ENCODE peak calls at places on chromosomes 7 and 10, in seven cellular contexts. L, Y, J, T, B, V and Z are unnamed samples.

GRCh38 chr10:101827919-101828600 is 9.8 kb upstream of the OGA start:
- DNase-seq in Y (no peak), J (no peak), L (no peak), V (no peak), B (no peak), T (no peak), Z (no peak)

GRCh38 chr7:152504367-152504766 is 68.6 kb upstream of the KMT2C start:
- DNase-seq in T (no peak), B (no peak), L (no peak), J (no peak), V (no peak), Y (no peak), Z (no peak)

GRCh38 chr10:97542169-97543024 is 30.2 kb upstream of the ANKRD2 start:
- DNase-seq in J (peak), L (peak), Y (peak), V (peak), B (no peak), T (peak), Z (peak)

GRCh38 chr7:131738066-131738465 is 181.6 kb upstream of the PODXL start:
- DNase-seq in L (no peak), T (no peak), B (no peak), V (no peak), J (no peak), Y (no peak), Z (no peak)

GRCh38 chr10:85124592-85124991 is 796.2 kb downstream of the CCSER2 start:
- DNase-seq in V (no peak), T (no peak), Y (peak), L (peak), J (no peak), B (no peak), Z (no peak)

GRCh38 chr10:79386637-79387465 is 39.6 kb downstream of the PPIF start:
- DNase-seq in Y (peak), J (no peak), B (no peak), T (no peak), L (peak), V (no peak), Z (no peak)

GRCh38 chr10:103082683-103083082 is 110.4 kb downstream of the NT5C2 start:
- DNase-seq in V (no peak), J (no peak), B (no peak), L (no peak), T (no peak), Y (no peak), Z (no peak)

GRCh38 chr7:25093268-25093802 is 31.7 kb downstream of the CYCS start:
- DNase-seq in Y (peak), B (no peak), L (peak), J (peak), V (peak), T (peak), Z (no peak)

GRCh38 chr10:11173062-11173461 is 155.4 kb downstream of the CELF2 start:
- DNase-seq in J (no peak), Y (no peak), B (no peak), V (no peak), L (no peak), T (no peak), Z (no peak)
- H3K4me3 ChIP-seq in J (no peak), Y (no peak), B (no peak), V (no peak), L (no peak), T (no peak), Z (no peak)

GRCh38 chr10:46031648-46032532 is 1.5 kb upstream of the NCOA4 start:
- DNase-seq in B (no peak), Y (no peak), L (no peak), V (no peak), J (no peak), T (no peak), Z (no peak)
- H3K4me3 ChIP-seq in B (no peak), Y (no peak), L (no peak), V (no peak), J (no peak), T (no peak), Z (no peak)

GRCh38 chr7:50068026-50068425 is 25.0 kb downstream of the ZPBP start:
- DNase-seq in T (peak), Y (no peak), L (no peak), B (no peak), J (peak), V (no peak), Z (no peak)
- H3K4me3 ChIP-seq in T (no peak), Y (peak), L (no peak), B (no peak), J (no peak), V (no peak), Z (no peak)

DNA sequence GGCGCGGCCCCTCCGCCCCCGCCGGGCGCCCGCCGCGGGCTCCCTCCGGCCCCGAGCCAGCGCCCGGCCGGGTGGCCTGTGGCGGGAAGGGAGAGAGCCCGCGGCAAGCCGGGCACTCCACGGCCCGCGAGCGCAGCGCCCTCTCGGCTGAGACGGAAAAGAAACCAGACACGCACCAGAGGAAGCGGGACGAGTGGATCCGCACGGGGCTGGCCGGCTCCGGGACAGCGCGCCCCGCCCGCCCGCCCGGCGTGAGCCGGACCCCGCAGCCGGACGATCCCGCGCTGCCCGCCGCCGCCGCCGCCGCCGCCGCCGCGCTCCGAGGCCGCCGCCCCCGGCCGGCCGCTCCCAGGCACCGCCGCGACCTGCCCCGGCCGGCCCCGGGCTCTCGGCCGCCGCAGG is 300 bp downstream of the ARHGAP21 start:
- DNase-seq in J (peak), L (no peak), T (peak), B (no peak), Y (no peak), V (no peak), Z (no peak)
- H3K4me3 ChIP-seq in J (peak), L (peak), T (peak), B (peak), Y (peak), V (peak), Z (peak)

DNA sequence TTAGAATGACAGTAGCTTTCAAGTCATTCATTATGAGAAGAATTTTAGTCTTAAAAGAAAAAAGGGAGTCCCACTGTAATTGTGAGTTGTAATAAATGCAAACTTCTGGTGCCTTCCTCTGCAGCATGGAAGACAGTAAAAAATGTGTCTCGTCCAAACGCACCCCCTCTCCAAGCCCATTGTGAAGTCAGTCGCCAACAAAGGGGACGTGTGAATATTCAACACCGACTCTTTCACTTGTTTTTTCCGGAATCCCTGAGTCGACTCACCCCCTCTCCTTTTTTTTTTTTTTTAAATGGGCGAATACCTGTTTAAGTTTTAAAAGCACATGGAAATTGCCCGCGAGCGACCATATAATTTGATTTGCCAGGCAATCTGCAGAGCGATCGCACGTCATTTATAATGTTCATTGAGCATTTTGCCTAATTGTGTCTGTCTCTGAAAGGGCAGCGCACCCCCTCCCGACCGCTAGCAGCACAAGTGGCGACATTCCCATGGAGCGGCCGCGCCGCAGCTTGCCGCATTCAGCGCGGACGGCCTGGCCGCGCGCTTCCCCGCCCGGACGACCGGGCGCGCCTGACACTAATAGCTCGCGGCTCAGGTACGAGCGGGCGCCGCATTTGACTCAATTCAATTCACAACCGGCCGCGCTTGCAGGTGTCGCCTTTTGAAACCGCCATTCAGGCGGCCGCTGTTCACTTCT is 19.1 kb upstream of the PTF1A start:
- DNase-seq in T (no peak), Y (no peak), L (no peak), B (no peak), J (peak), V (no peak), Z (no peak)
- H3K4me3 ChIP-seq in T (no peak), Y (no peak), L (peak), B (peak), J (peak), V (no peak), Z (no peak)

DNA sequence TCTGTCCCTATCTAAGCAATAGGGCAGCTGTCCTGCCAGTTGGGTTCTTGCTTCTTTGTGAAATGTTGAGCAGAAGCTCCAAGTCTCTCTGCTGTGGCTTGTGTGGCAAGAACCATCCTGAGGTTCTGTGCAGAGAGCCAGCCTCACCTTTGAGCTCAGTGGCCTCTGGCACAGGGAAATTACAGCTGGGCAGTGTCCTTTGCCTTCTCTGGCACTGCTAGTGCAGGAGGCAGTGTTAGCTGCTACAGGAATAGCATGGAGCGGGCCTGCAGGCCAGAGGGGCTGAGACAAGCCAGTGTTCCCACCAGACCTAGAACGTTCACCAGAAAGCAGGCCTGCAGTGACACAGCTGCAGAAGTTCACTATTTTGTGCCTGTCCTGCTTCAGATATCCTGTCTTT is 1.8 kb downstream of the PRXL2A start:
- DNase-seq in J (no peak), Y (no peak), B (no peak), T (no peak), L (no peak), V (no peak), Z (no peak)
- H3K4me3 ChIP-seq in J (peak), Y (no peak), B (peak), T (no peak), L (no peak), V (no peak), Z (peak)

GRCh38 chr7:137934176-137934826 is 67.6 kb downstream of the CREB3L2 start:
- DNase-seq in V (no peak), Y (no peak), T (no peak), B (no peak), J (no peak), L (no peak), Z (no peak)
- H3K4me3 ChIP-seq in V (no peak), Y (no peak), T (no peak), B (no peak), J (no peak), L (no peak), Z (no peak)